ENCODE peak calls at places on chromosome 3, in seven cellular contexts. G is heart left ventricle; V is stimulated activated CD8-positive, alpha-beta memory T cell treated with anti-CD3 and anti-CD28 coated beads, Interleukin-2, amount 100 ng/mL, for 48 hours; P is NCI-H1436; W is H54; Y is coronary artery; Z is astrocyte of the hippocampus. M is an unnamed sample.

GRCh38 chr3:6921041-6921440 is 60.1 kb downstream of the GRM7 start:
- DNase-seq in G (no peak), V (no peak), P (peak; percentile 14), W (no peak), Y (no peak), Z (peak; percentile 94), M (no peak)

GRCh38 chr3:47227678-47228077 is 54.9 kb downstream of the KIF9 start:
- DNase-seq in G (no peak), V (no peak), P (no peak), W (no peak), Y (no peak), Z (no peak), M (no peak)

GRCh38 chr3:182618981-182619591 is 174.2 kb upstream of the ATP11B start:
- DNase-seq in G (no peak), V (no peak), P (no peak), W (peak; percentile 23), Y (no peak), Z (peak; percentile 83), M (no peak)

GRCh38 chr3:183264249-183264648 is 11.2 kb downstream of the B3GNT5 start:
- DNase-seq in G (no peak), V (no peak), P (no peak), W (no peak), Y (no peak), Z (peak; percentile 53), M (no peak)

GRCh38 chr3:147513785-147514184 is 104.6 kb downstream of the ZIC1 start:
- DNase-seq in G (no peak), V (no peak), P (no peak), W (no peak), Y (no peak), Z (no peak), M (no peak)

GRCh38 chr3:47057212-47057671 is 77.8 kb downstream of the NBEAL2 start:
- DNase-seq in G (no peak), V (peak; percentile 20), P (no peak), W (no peak), Y (no peak), Z (peak; percentile 74), M (peak; percentile 77)

GRCh38 chr3:150371741-150372254 is 36.3 kb upstream of the TSC22D2 start:
- DNase-seq in G (peak; percentile 80), V (no peak), P (no peak), W (peak; percentile 14), Y (no peak), Z (peak; percentile 99), M (no peak)

GRCh38 chr3:124834723-124835718 is 52.1 kb downstream of the ITGB5 start:
- DNase-seq in G (peak; percentile 69), V (peak; percentile 23), P (peak; percentile 77), W (no peak), Y (peak; percentile 85), Z (peak; percentile 94), M (peak; percentile 83)

GRCh38 chr3:156417733-156418132 is 137.2 kb downstream of the SSR3 start:
- DNase-seq in G (no peak), V (no peak), P (no peak), W (no peak), Y (no peak), Z (no peak), M (no peak)

GRCh38 chr3:101351834-101352233 is 31.5 kb upstream of the IMPG2 start:
- DNase-seq in G (no peak), V (no peak), P (no peak), W (no peak), Y (no peak), Z (no peak), M (no peak)

GRCh38 chr3:125110016-125110875 is 54.4 kb upstream of the HEG1 start:
- DNase-seq in G (no peak), V (no peak), P (no peak), W (peak; percentile 76), Y (no peak), Z (peak; percentile 85), M (no peak)

GRCh38 chr3:171753665-171754408 is 56.4 kb downstream of the PLD1 start:
- DNase-seq in G (no peak), V (no peak), P (no peak), W (peak; percentile 35), Y (no peak), Z (peak; percentile 67), M (no peak)

GRCh38 chr3:126661532-126661931 is 6.6 kb upstream of the TXNRD3 start:
- DNase-seq in G (no peak), V (no peak), P (no peak), W (no peak), Y (no peak), Z (no peak), M (no peak)

GRCh38 chr3:138081371-138082084 is 33.9 kb downstream of the DZIP1L start:
- DNase-seq in G (no peak), V (no peak), P (no peak), W (no peak), Y (no peak), Z (no peak), M (no peak)

GRCh38 chr3:184129012-184129411 is 6.1 kb upstream of the EIF2B5 start:
- DNase-seq in G (no peak), V (no peak), P (no peak), W (peak; percentile 34), Y (no peak), Z (peak; percentile 44), M (no peak)